ENCODE peak calls at places on chromosomes 16 and 17, in four cellular contexts. B, Y, F and R are unnamed samples.
A peak's percentile ranks its signal among the peaks of the same experiment; 100 is the strongest.

GRCh38 chr16:57899771-57900661 is 70.9 kb downstream of the CNGB1 start:
- DNase-seq in B (peak; percentile 46), Y (peak; percentile 59), F (peak; percentile 80), R (peak; percentile 66)

GRCh38 chr16:62253926-62254325 is 217.7 kb upstream of the CDH8 start:
- DNase-seq in B (no peak), Y (no peak), F (no peak), R (no peak)

GRCh38 chr16:89052191-89052787 is 41.4 kb upstream of the ACSF3 start:
- DNase-seq in B (no peak), Y (no peak), F (no peak), R (no peak)

GRCh38 chr17:83053021-83053778 is 26.2 kb upstream of the METRNL start:
- DNase-seq in B (no peak), Y (peak; percentile 33), F (no peak), R (peak; percentile 55)

GRCh38 chr16:84941916-84942315 is 69.4 kb downstream of the ZDHHC7 start:
- DNase-seq in B (no peak), Y (no peak), F (no peak), R (no peak)

GRCh38 chr16:10405386-10405939 is 19.6 kb downstream of the ATF7IP2 start:
- DNase-seq in B (no peak), Y (peak; percentile 40), F (peak; percentile 34), R (no peak)

GRCh38 chr16:21156767-21157467 is 1.6 kb upstream of the LDAF1 start:
- DNase-seq in B (peak; percentile 62), Y (peak; percentile 15), F (peak; percentile 48), R (peak; percentile 86)

GRCh38 chr16:471353-472198 is 46.1 kb downstream of the RAB11FIP3 start:
- DNase-seq in B (no peak), Y (no peak), F (no peak), R (no peak)

GRCh38 chr17:21457051-21458026 is 81.2 kb downstream of the KCNJ12 start:
- DNase-seq in B (peak; percentile 68), Y (peak; percentile 87), F (peak; percentile 93), R (peak; percentile 95)

GRCh38 chr16:58299757-58300349 is 5.0 kb upstream of the PRSS54 start:
- DNase-seq in B (no peak), Y (no peak), F (no peak), R (peak; percentile 18)

GRCh38 chr17:7016886-7017826 is 4.7 kb downstream of the RNASEK start:
- DNase-seq in B (no peak), Y (no peak), F (no peak), R (no peak)

GRCh38 chr17:80539022-80539421 is 5.6 kb upstream of the RPTOR start:
- DNase-seq in B (no peak), Y (no peak), F (no peak), R (no peak)

GRCh38 chr17:49829026-49829425 is 18.8 kb downstream of the TAC4 start:
- DNase-seq in B (no peak), Y (no peak), F (no peak), R (no peak)

GRCh38 chr16:4801962-4802658 is at the start of gene ROGDI:
- DNase-seq in B (no peak), Y (peak; percentile 93), F (peak; percentile 91), R (no peak)

GRCh38 chr17:35906559-35907265 is 23.9 kb downstream of the RDM1 start:
- DNase-seq in B (no peak), Y (no peak), F (no peak), R (peak; percentile 8)

GRCh38 chr17:78416791-78417530 is 38.5 kb downstream of the PGS1 start:
- DNase-seq in B (no peak), Y (no peak), F (no peak), R (peak; percentile 33)

GRCh38 chr17:66813314-66813713 is 21.6 kb upstream of the CACNG5 start:
- DNase-seq in B (no peak), Y (no peak), F (no peak), R (no peak)

GRCh38 chr16:30458561-30459394 is 13.1 kb upstream of the SEPHS2 start:
- DNase-seq in B (no peak), Y (no peak), F (no peak), R (no peak)

GRCh38 chr17:2138768-2139167 is 83.9 kb downstream of the HIC1 start:
- DNase-seq in B (no peak), Y (no peak), F (no peak), R (no peak)

GRCh38 chr17:30336369-30337171 is 2.7 kb upstream of the TMIGD1 start:
- DNase-seq in B (peak; percentile 24), Y (peak; percentile 66), F (peak; percentile 64), R (peak; percentile 64)

GRCh38 chr17:68428498-68429172 is 28.7 kb downstream of the WIPI1 start:
- DNase-seq in B (no peak), Y (no peak), F (no peak), R (no peak)